ENCODE peak calls at places on chromosomes 4 and X, in nine cellular contexts. V is pancreas; G is cardiac muscle cell; O is lower lobe of right lung; M is AG09309; L is left lung; X is heart left ventricle; E is mammary epithelial cell; T is CD4-positive, alpha-beta T cell. J is an unnamed sample.

GRCh38 chr4:8320386-8320750 is 50.8 kb downstream of the HTRA3 start:
- DNase-seq in M (no peak), T (no peak), G (no peak), V (peak; percentile 11), E (no peak), L (no peak), O (no peak), X (no peak), J (no peak)

GRCh38 chr4:140408974-140409373 is 18.5 kb downstream of the CLGN start:
- DNase-seq in L (no peak), T (no peak), V (no peak), X (no peak), M (no peak), G (no peak), E (no peak), O (no peak), J (no peak)

GRCh38 chr4:26594371-26594770 is 10.5 kb downstream of the TBC1D19 start:
- DNase-seq in T (no peak), O (no peak), V (no peak), E (no peak), X (no peak), M (no peak), L (no peak), G (no peak), J (no peak)

GRCh38 chr4:4574052-4574451 is 32.2 kb upstream of the STX18 start:
- DNase-seq in T (no peak), L (no peak), O (no peak), V (no peak), E (no peak), X (no peak), M (no peak), G (no peak), J (no peak)

GRCh38 chrX:121876316-121876715 is 828.9 kb downstream of the GLUD2 start:
- DNase-seq in V (no peak), L (no peak), G (no peak), M (peak; percentile 21), E (peak; percentile 4), T (no peak), O (no peak), X (no peak), J (no peak)

GRCh38 chr4:93828332-93828829 is at the start of gene ATOH1:
- DNase-seq in L (peak; percentile 74), X (peak; percentile 32), E (peak; percentile 17), O (peak; percentile 44), M (no peak), V (peak; percentile 69), G (peak; percentile 64), T (no peak), J (no peak)

GRCh38 chr4:140609548-140610425 is 41.0 kb upstream of the UCP1 start:
- DNase-seq in X (peak; percentile 44), E (peak; percentile 45), G (peak; percentile 82), T (no peak), M (peak; percentile 10), O (no peak), L (no peak), V (no peak), J (peak; percentile 46)

GRCh38 chr4:83285022-83285387 is 407 bp upstream of the COQ2 start:
- DNase-seq in E (peak; percentile 9), M (no peak), O (no peak), X (no peak), T (no peak), V (no peak), L (no peak), G (peak; percentile 7), J (no peak)

GRCh38 chrX:38271154-38271716 is 50.6 kb upstream of the SRPX start:
- DNase-seq in V (no peak), X (no peak), L (no peak), T (no peak), M (no peak), E (no peak), G (no peak), O (no peak), J (no peak)

GRCh38 chrX:155216179-155216939 is at the start of gene VBP1:
- DNase-seq in E (peak; percentile 90), V (peak; percentile 89), G (peak; percentile 92), T (peak; percentile 73), M (peak; percentile 86), O (peak; percentile 94), X (peak; percentile 94), L (peak; percentile 93), J (peak; percentile 27)
- TF ChIP-seq CTCF in E (peak; percentile 42), V (no peak), G (peak; percentile 46), T (peak; percentile 49), M (peak; percentile 53), O (peak; percentile 55), X (peak; percentile 47), L (peak; percentile 50), J (peak; percentile 19)

GRCh38 chr4:3074078-3074845 is at the start of the genes HTT and HTT-AS:
- DNase-seq in T (peak; percentile 97), G (peak; percentile 96), X (peak; percentile 98), L (peak; percentile 99), E (peak; percentile 92), V (peak; percentile 99), M (peak; percentile 75), O (peak; percentile 96), J (peak; percentile 76)
- TF ChIP-seq CTCF in T (no peak), G (peak; percentile 12), X (no peak), L (no peak), E (no peak), V (no peak), M (no peak), O (peak; percentile 15), J (no peak)

DNA sequence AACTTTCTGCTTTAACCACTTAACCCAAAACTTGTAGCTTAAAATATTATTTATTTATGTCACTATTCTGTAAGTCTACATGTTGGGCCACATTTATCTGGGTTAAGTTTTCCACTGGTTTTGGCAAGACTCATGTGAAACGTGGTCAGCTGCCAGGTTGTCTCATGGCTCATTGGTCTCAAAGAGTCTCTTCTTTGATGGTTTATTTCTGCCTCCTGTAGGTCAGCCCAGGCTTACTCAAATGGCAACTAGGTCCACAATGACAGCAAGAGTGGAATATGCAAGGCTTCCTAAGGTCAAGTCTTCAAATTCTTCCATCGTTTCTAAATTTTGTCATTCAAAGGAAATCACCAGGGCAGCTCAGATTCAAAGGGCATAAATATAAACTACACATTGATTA is 828.7 kb downstream of the PCDH7 start:
- DNase-seq in G (no peak), X (peak; percentile 25), V (no peak), E (no peak), L (no peak), T (no peak), O (no peak), M (no peak), J (no peak)
- TF ChIP-seq CTCF in G (no peak), X (no peak), V (no peak), E (no peak), L (no peak), T (no peak), O (no peak), M (no peak), J (no peak)

DNA sequence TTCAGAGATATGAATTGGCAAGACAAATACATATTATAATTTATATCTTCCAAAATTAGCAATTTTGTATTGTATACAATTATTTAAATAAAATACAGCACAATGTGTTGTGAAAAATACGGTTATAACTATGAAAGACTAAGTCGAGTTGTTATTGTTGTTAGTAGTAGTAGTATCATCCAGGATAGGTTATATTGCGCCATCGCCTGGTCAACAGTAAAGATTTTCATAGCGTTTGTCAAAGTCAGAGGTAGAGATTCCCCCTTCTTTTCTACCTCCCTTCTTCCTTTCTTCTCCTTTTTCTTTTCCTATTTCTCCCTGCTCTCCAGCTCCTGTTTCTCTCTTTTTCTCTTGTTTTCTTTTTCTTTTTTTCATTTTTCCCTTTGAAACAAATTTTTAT is 499.1 kb upstream of the EPHA5 start:
- DNase-seq in M (no peak), L (no peak), O (no peak), E (peak; percentile 5), V (no peak), T (no peak), G (peak; percentile 46), X (no peak), J (no peak)
- TF ChIP-seq CTCF in M (peak; percentile 37), L (no peak), O (no peak), E (no peak), V (no peak), T (no peak), G (peak; percentile 18), X (peak; percentile 18), J (peak; percentile 6)

GRCh38 chr4:154018659-154019058 is 229.8 kb upstream of the SFRP2 start:
- DNase-seq in X (no peak), T (peak; percentile 9), V (no peak), G (peak; percentile 48), O (no peak), E (no peak), M (no peak), L (no peak), J (no peak)
- TF ChIP-seq CTCF in X (no peak), T (no peak), V (no peak), G (no peak), O (no peak), E (peak; percentile 16), M (no peak), L (no peak), J (peak; percentile 40)

GRCh38 chrX:153926863-153927685 is 1.0 kb upstream of the ARHGAP4 start:
- DNase-seq in M (no peak), T (peak; percentile 53), V (no peak), L (peak; percentile 86), E (peak; percentile 15), X (peak; percentile 68), O (peak; percentile 75), G (no peak), J (no peak)

GRCh38 chrX:153927686-153927935 is 1.5 kb upstream of the ARHGAP4 start:
- DNase-seq in L (no peak), E (no peak), M (no peak), X (no peak), O (no peak), T (no peak), V (no peak), G (no peak), J (no peak)

GRCh38 chrX:153929576-153929975 is 3.5 kb upstream of the ARHGAP4 start:
- DNase-seq in V (no peak), M (no peak), G (no peak), E (no peak), T (no peak), L (no peak), O (no peak), X (no peak), J (no peak)

GRCh38 chrX:153928846-153929245 is 2.8 kb upstream of the ARHGAP4 start:
- DNase-seq in E (no peak), V (no peak), G (no peak), L (no peak), O (no peak), X (no peak), T (no peak), M (no peak), J (no peak)

DNA sequence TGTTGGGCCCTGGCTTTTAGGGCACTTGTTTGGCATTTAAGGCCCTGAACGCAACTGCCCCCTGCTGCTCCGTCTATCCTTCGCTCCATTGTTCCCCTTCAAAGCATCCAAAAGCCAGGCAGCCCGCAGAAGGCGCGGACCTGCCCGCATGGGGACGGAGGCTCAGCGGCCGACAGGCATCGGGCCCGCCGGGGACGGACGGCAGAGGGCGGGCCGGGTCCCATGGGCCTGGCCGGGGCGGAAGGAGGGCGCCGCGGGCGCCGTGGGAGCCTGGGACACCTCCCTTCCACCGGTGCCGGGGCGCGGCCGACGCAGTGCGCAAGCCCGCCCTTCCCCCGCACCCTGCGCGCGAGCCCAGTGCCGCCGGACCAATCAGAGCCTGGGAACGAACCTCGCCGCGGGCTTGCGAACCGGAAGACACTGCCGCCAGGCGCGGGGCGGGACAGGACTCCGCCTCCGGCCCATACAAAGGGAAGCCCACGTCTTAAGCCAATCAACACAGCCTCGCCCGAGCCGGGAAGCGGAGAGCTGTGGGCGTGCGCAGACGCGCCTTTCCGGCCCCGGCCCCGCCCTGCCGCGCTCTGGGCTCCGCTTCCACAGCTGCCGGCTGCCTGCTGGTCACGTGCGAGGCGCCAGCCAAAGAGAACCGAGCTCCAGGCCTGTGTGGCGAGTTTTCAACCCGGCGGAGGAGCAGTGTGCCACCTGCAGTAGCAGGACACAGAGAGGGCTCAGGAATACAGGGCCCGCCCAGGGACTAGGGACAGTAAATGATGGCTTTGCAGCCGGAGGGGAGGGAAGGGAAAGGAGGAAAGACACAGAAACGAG is 2.1 kb upstream of the ARHGAP4 start:
- DNase-seq in E (peak; percentile 99), G (peak; percentile 94), M (peak; percentile 91), L (peak; percentile 98), V (peak; percentile 97), O (peak; percentile 97), X (peak; percentile 98), T (peak; percentile 82), J (peak; percentile 80)
- TF ChIP-seq CTCF in E (peak; percentile 31), G (peak; percentile 27), M (peak; percentile 12), L (no peak), V (no peak), O (peak; percentile 18), X (peak; percentile 28), T (no peak), J (no peak)

J was measured in D721Med.